ENCODE peak calls at places on chromosomes 12 and 14, in four cellular contexts. One of them, this sample, is unnamed.

GRCh38 chr12:51345681-51346080 is 798 bp downstream of the CELA1 start:
- DNase-seq in RPMI7951: peak; percentile 37
- DNase-seq in stimulated activated CD8-positive, alpha-beta memory T cell treated with anti-CD3 and anti-CD28 coated beads, Interleukin-12 subunit alpha, Interleukin-12 subunit beta, amount 100 ng/mL, for 4 hours: no peak
- DNase-seq in mucosa of descending colon: no peak
- DNase-seq in this sample: no peak

GRCh38 chr14:65927871-65928270 is 515.3 kb downstream of the FUT8 start:
- DNase-seq in RPMI7951: no peak
- DNase-seq in stimulated activated CD8-positive, alpha-beta memory T cell treated with anti-CD3 and anti-CD28 coated beads, Interleukin-12 subunit alpha, Interleukin-12 subunit beta, amount 100 ng/mL, for 4 hours: peak; percentile 36
- DNase-seq in mucosa of descending colon: peak; percentile 71
- DNase-seq in this sample: peak; percentile 5

GRCh38 chr12:52655251-52655650 is 3.2 kb upstream of the KRT2 start:
- DNase-seq in mucosa of descending colon: no peak
- DNase-seq in RPMI7951: no peak
- DNase-seq in stimulated activated CD8-positive, alpha-beta memory T cell treated with anti-CD3 and anti-CD28 coated beads, Interleukin-12 subunit alpha, Interleukin-12 subunit beta, amount 100 ng/mL, for 4 hours: no peak
- DNase-seq in this sample: no peak

GRCh38 chr12:118038122-118038521 is 21.6 kb downstream of the RFC5 start:
- DNase-seq in mucosa of descending colon: no peak
- DNase-seq in RPMI7951: no peak
- DNase-seq in stimulated activated CD8-positive, alpha-beta memory T cell treated with anti-CD3 and anti-CD28 coated beads, Interleukin-12 subunit alpha, Interleukin-12 subunit beta, amount 100 ng/mL, for 4 hours: no peak
- DNase-seq in this sample: no peak

GRCh38 chr12:82880442-82880901 is 193.8 kb downstream of the TMTC2 start:
- DNase-seq in mucosa of descending colon: no peak
- DNase-seq in stimulated activated CD8-positive, alpha-beta memory T cell treated with anti-CD3 and anti-CD28 coated beads, Interleukin-12 subunit alpha, Interleukin-12 subunit beta, amount 100 ng/mL, for 4 hours: no peak
- DNase-seq in RPMI7951: no peak
- DNase-seq in this sample: no peak

GRCh38 chr14:57747036-57747435 is 118.9 kb downstream of the SLC35F4 start:
- DNase-seq in mucosa of descending colon: no peak
- DNase-seq in stimulated activated CD8-positive, alpha-beta memory T cell treated with anti-CD3 and anti-CD28 coated beads, Interleukin-12 subunit alpha, Interleukin-12 subunit beta, amount 100 ng/mL, for 4 hours: no peak
- DNase-seq in RPMI7951: no peak
- DNase-seq in this sample: no peak

GRCh38 chr14:74573421-74574091 is 38.5 kb downstream of the LTBP2 start:
- DNase-seq in RPMI7951: peak; percentile 25
- DNase-seq in stimulated activated CD8-positive, alpha-beta memory T cell treated with anti-CD3 and anti-CD28 coated beads, Interleukin-12 subunit alpha, Interleukin-12 subunit beta, amount 100 ng/mL, for 4 hours: no peak
- DNase-seq in mucosa of descending colon: peak; percentile 1
- DNase-seq in this sample: no peak

GRCh38 chr12:131045705-131046460 is 92.2 kb downstream of the ADGRD1 start:
- DNase-seq in stimulated activated CD8-positive, alpha-beta memory T cell treated with anti-CD3 and anti-CD28 coated beads, Interleukin-12 subunit alpha, Interleukin-12 subunit beta, amount 100 ng/mL, for 4 hours: no peak
- DNase-seq in RPMI7951: no peak
- DNase-seq in mucosa of descending colon: peak; percentile 15
- DNase-seq in this sample: no peak

GRCh38 chr12:14810953-14811483 is 3.0 kb downstream of the SMCO3 start:
- DNase-seq in stimulated activated CD8-positive, alpha-beta memory T cell treated with anti-CD3 and anti-CD28 coated beads, Interleukin-12 subunit alpha, Interleukin-12 subunit beta, amount 100 ng/mL, for 4 hours: no peak
- DNase-seq in mucosa of descending colon: no peak
- DNase-seq in RPMI7951: peak; percentile 32
- DNase-seq in this sample: no peak

GRCh38 chr14:93059917-93060545 is 55.7 kb downstream of the ITPK1 start:
- DNase-seq in stimulated activated CD8-positive, alpha-beta memory T cell treated with anti-CD3 and anti-CD28 coated beads, Interleukin-12 subunit alpha, Interleukin-12 subunit beta, amount 100 ng/mL, for 4 hours: no peak
- DNase-seq in RPMI7951: no peak
- DNase-seq in mucosa of descending colon: no peak
- DNase-seq in this sample: no peak

GRCh38 chr14:34018564-34019244 is 67.8 kb upstream of the EGLN3 start:
- DNase-seq in mucosa of descending colon: no peak
- DNase-seq in stimulated activated CD8-positive, alpha-beta memory T cell treated with anti-CD3 and anti-CD28 coated beads, Interleukin-12 subunit alpha, Interleukin-12 subunit beta, amount 100 ng/mL, for 4 hours: no peak
- DNase-seq in RPMI7951: no peak
- DNase-seq in this sample: no peak

GRCh38 chr12:62919827-62920226 is 15.1 kb downstream of the PPM1H start:
- DNase-seq in stimulated activated CD8-positive, alpha-beta memory T cell treated with anti-CD3 and anti-CD28 coated beads, Interleukin-12 subunit alpha, Interleukin-12 subunit beta, amount 100 ng/mL, for 4 hours: no peak
- DNase-seq in mucosa of descending colon: no peak
- DNase-seq in RPMI7951: peak; percentile 30
- DNase-seq in this sample: no peak

GRCh38 chr12:104354868-104355570 is 51.5 kb downstream of the EID3 start:
- DNase-seq in RPMI7951: no peak
- DNase-seq in mucosa of descending colon: no peak
- DNase-seq in stimulated activated CD8-positive, alpha-beta memory T cell treated with anti-CD3 and anti-CD28 coated beads, Interleukin-12 subunit alpha, Interleukin-12 subunit beta, amount 100 ng/mL, for 4 hours: no peak
- DNase-seq in this sample: no peak

GRCh38 chr12:101108130-101108529 is 101.9 kb downstream of the SLC5A8 start:
- DNase-seq in stimulated activated CD8-positive, alpha-beta memory T cell treated with anti-CD3 and anti-CD28 coated beads, Interleukin-12 subunit alpha, Interleukin-12 subunit beta, amount 100 ng/mL, for 4 hours: no peak
- DNase-seq in RPMI7951: no peak
- DNase-seq in mucosa of descending colon: no peak
- DNase-seq in this sample: no peak

GRCh38 chr14:92719890-92720323 is 28.5 kb downstream of the LGMN start:
- DNase-seq in mucosa of descending colon: no peak
- DNase-seq in stimulated activated CD8-positive, alpha-beta memory T cell treated with anti-CD3 and anti-CD28 coated beads, Interleukin-12 subunit alpha, Interleukin-12 subunit beta, amount 100 ng/mL, for 4 hours: no peak
- DNase-seq in RPMI7951: no peak
- DNase-seq in this sample: no peak

GRCh38 chr12:52531563-52532300 is 11.5 kb upstream of the KRT5 start:
- DNase-seq in stimulated activated CD8-positive, alpha-beta memory T cell treated with anti-CD3 and anti-CD28 coated beads, Interleukin-12 subunit alpha, Interleukin-12 subunit beta, amount 100 ng/mL, for 4 hours: no peak
- DNase-seq in RPMI7951: no peak
- DNase-seq in mucosa of descending colon: no peak
- DNase-seq in this sample: no peak

GRCh38 chr12:49824416-49824815 is 3.8 kb downstream of the NCKAP5L start:
- DNase-seq in stimulated activated CD8-positive, alpha-beta memory T cell treated with anti-CD3 and anti-CD28 coated beads, Interleukin-12 subunit alpha, Interleukin-12 subunit beta, amount 100 ng/mL, for 4 hours: no peak
- DNase-seq in mucosa of descending colon: no peak
- DNase-seq in RPMI7951: no peak
- DNase-seq in this sample: no peak

GRCh38 chr12:43099691-43100163 is 452.3 kb downstream of the ADAMTS20 start:
- DNase-seq in mucosa of descending colon: no peak
- DNase-seq in RPMI7951: no peak
- DNase-seq in stimulated activated CD8-positive, alpha-beta memory T cell treated with anti-CD3 and anti-CD28 coated beads, Interleukin-12 subunit alpha, Interleukin-12 subunit beta, amount 100 ng/mL, for 4 hours: no peak
- DNase-seq in this sample: no peak

GRCh38 chr12:105676694-105677093 is 346.2 kb downstream of the C12orf75 start:
- DNase-seq in mucosa of descending colon: peak; percentile 79
- DNase-seq in RPMI7951: no peak
- DNase-seq in stimulated activated CD8-positive, alpha-beta memory T cell treated with anti-CD3 and anti-CD28 coated beads, Interleukin-12 subunit alpha, Interleukin-12 subunit beta, amount 100 ng/mL, for 4 hours: no peak
- DNase-seq in this sample: no peak

GRCh38 chr12:42094277-42094676 is 50.4 kb downstream of the GXYLT1 start:
- DNase-seq in RPMI7951: peak; percentile 72
- DNase-seq in stimulated activated CD8-positive, alpha-beta memory T cell treated with anti-CD3 and anti-CD28 coated beads, Interleukin-12 subunit alpha, Interleukin-12 subunit beta, amount 100 ng/mL, for 4 hours: peak; percentile 13
- DNase-seq in mucosa of descending colon: no peak
- DNase-seq in this sample: no peak

GRCh38 chr14:70707138-70708038 is 65.7 kb downstream of the TTC9 start:
- DNase-seq in stimulated activated CD8-positive, alpha-beta memory T cell treated with anti-CD3 and anti-CD28 coated beads, Interleukin-12 subunit alpha, Interleukin-12 subunit beta, amount 100 ng/mL, for 4 hours: no peak
- DNase-seq in mucosa of descending colon: no peak
- DNase-seq in RPMI7951: peak; percentile 89
- DNase-seq in this sample: no peak

This sample was measured in effector CD8-positive, alpha-beta T cell.